ENCODE peak calls at places on chromosomes 16 and 17, in five cellular contexts. One of them, this sample, is unnamed.

GRCh38 chr17:5544115-5544514 is 40.2 kb downstream of the NLRP1 start:
- DNase-seq in sciatic nerve: peak
- DNase-seq in AG10803: no peak
- DNase-seq in T-helper 2 cell: no peak
- DNase-seq in endothelial cell: no peak
- DNase-seq in this sample: no peak

GRCh38 chr16:20409398-20410152 is at the start of gene ACSM5:
- DNase-seq in sciatic nerve: peak
- DNase-seq in AG10803: no peak
- DNase-seq in T-helper 2 cell: no peak
- DNase-seq in endothelial cell: no peak
- DNase-seq in this sample: no peak

GRCh38 chr16:89860747-89861304 is 12.6 kb upstream of the TCF25 start:
- DNase-seq in sciatic nerve: peak
- DNase-seq in AG10803: peak
- DNase-seq in T-helper 2 cell: peak
- DNase-seq in endothelial cell: peak
- DNase-seq in this sample: peak

GRCh38 chr16:79776243-79776884 is 175.8 kb upstream of the MAF start:
- DNase-seq in sciatic nerve: no peak
- DNase-seq in AG10803: peak
- DNase-seq in T-helper 2 cell: no peak
- DNase-seq in endothelial cell: no peak
- DNase-seq in this sample: no peak

GRCh38 chr17:48060249-48060648 is 12.1 kb downstream of the NFE2L1 start:
- DNase-seq in sciatic nerve: peak
- DNase-seq in AG10803: no peak
- DNase-seq in T-helper 2 cell: no peak
- DNase-seq in endothelial cell: no peak
- DNase-seq in this sample: no peak

GRCh38 chr16:49484454-49484853 is 110.8 kb downstream of the C16orf78 start:
- DNase-seq in sciatic nerve: peak
- DNase-seq in AG10803: no peak
- DNase-seq in T-helper 2 cell: no peak
- DNase-seq in endothelial cell: peak
- DNase-seq in this sample: no peak

GRCh38 chr16:67164599-67165061 is at the start of gene HSF4:
- DNase-seq in sciatic nerve: no peak
- DNase-seq in AG10803: no peak
- DNase-seq in T-helper 2 cell: no peak
- DNase-seq in endothelial cell: no peak
- DNase-seq in this sample: no peak

GRCh38 chr17:61088556-61088955 is 311.1 kb upstream of the TBX2 start:
- DNase-seq in sciatic nerve: no peak
- DNase-seq in AG10803: no peak
- DNase-seq in T-helper 2 cell: no peak
- DNase-seq in endothelial cell: no peak
- DNase-seq in this sample: no peak

GRCh38 chr17:60231691-60232090 is 81.9 kb downstream of the CA4 start:
- DNase-seq in sciatic nerve: no peak
- DNase-seq in AG10803: peak
- DNase-seq in T-helper 2 cell: no peak
- DNase-seq in endothelial cell: no peak
- DNase-seq in this sample: no peak

GRCh38 chr17:81285179-81285878 is 9.8 kb downstream of the SLC38A10 start:
- DNase-seq in sciatic nerve: peak
- DNase-seq in AG10803: peak
- DNase-seq in T-helper 2 cell: peak
- DNase-seq in endothelial cell: peak
- DNase-seq in this sample: no peak

GRCh38 chr17:77392376-77393273 is 251.9 kb downstream of the SEC14L1 start:
- DNase-seq in sciatic nerve: no peak
- DNase-seq in AG10803: peak
- DNase-seq in T-helper 2 cell: no peak
- DNase-seq in endothelial cell: peak
- DNase-seq in this sample: no peak

GRCh38 chr16:1314399-1315068 is 5.1 kb downstream of the UBE2I start:
- DNase-seq in sciatic nerve: no peak
- DNase-seq in AG10803: no peak
- DNase-seq in T-helper 2 cell: no peak
- DNase-seq in endothelial cell: no peak
- DNase-seq in this sample: no peak

GRCh38 chr17:78515480-78515879 is 61.7 kb downstream of the DNAH17 start:
- DNase-seq in sciatic nerve: no peak
- DNase-seq in AG10803: no peak
- DNase-seq in T-helper 2 cell: no peak
- DNase-seq in endothelial cell: no peak
- DNase-seq in this sample: no peak

GRCh38 chr16:85522842-85523601 is 90.1 kb upstream of the GSE1 start:
- DNase-seq in sciatic nerve: no peak
- DNase-seq in AG10803: peak
- DNase-seq in T-helper 2 cell: no peak
- DNase-seq in endothelial cell: no peak
- DNase-seq in this sample: no peak

GRCh38 chr17:63819585-63820537 is 7.4 kb upstream of the PSMC5 start:
- DNase-seq in sciatic nerve: no peak
- DNase-seq in AG10803: no peak
- DNase-seq in T-helper 2 cell: no peak
- DNase-seq in endothelial cell: no peak
- DNase-seq in this sample: no peak

GRCh38 chr17:36198831-36199465 is 2.4 kb upstream of the CCL3L1 start:
- DNase-seq in sciatic nerve: no peak
- DNase-seq in AG10803: no peak
- DNase-seq in T-helper 2 cell: no peak
- DNase-seq in endothelial cell: no peak
- DNase-seq in this sample: no peak

GRCh38 chr17:28635506-28635905 is 9.5 kb downstream of the BLTP2 start:
- DNase-seq in sciatic nerve: no peak
- DNase-seq in AG10803: no peak
- DNase-seq in T-helper 2 cell: no peak
- DNase-seq in endothelial cell: no peak
- DNase-seq in this sample: no peak